ENCODE peak calls at places on chromosomes 16 and 17, in seven cellular contexts. X is stomach, R is brain microvascular endothelial cell, D is left ventricle myocardium inferior, Y is coronary artery, W is Panc1, N is PC-9. F is an unnamed sample.

GRCh38 chr16:84367750-84368320 is 503 bp upstream of the ATP2C2 start:
- DNase-seq in X (peak; percentile 44), R (no peak), D (no peak), Y (no peak), W (no peak), N (no peak), F (no peak)

GRCh38 chr17:44921122-44921882 is 6.0 kb upstream of the GFAP start:
- DNase-seq in X (no peak), R (no peak), D (peak; percentile 60), Y (no peak), W (no peak), N (no peak), F (no peak)

GRCh38 chr17:74149597-74150427 is 53.7 kb upstream of the RPL38 start:
- DNase-seq in X (no peak), R (no peak), D (no peak), Y (no peak), W (no peak), N (no peak), F (peak; percentile 21)

GRCh38 chr17:12024332-12024731 is 3.7 kb downstream of the MAP2K4 start:
- DNase-seq in X (no peak), R (no peak), D (no peak), Y (no peak), W (peak; percentile 59), N (no peak), F (no peak)

GRCh38 chr17:73533127-73533526 is 111.1 kb downstream of the SDK2 start:
- DNase-seq in X (no peak), R (no peak), D (peak; percentile 89), Y (no peak), W (no peak), N (no peak), F (no peak)

GRCh38 chr16:81261049-81261648 is 22.7 kb downstream of the BCO1 start:
- DNase-seq in X (peak; percentile 31), R (no peak), D (no peak), Y (no peak), W (peak; percentile 13), N (no peak), F (no peak)

GRCh38 chr17:65131244-65131643 is 5.9 kb upstream of the RGS9 start:
- DNase-seq in X (no peak), R (no peak), D (no peak), Y (no peak), W (no peak), N (no peak), F (no peak)

GRCh38 chr17:8435245-8436168 is at the start of gene NDEL1:
- DNase-seq in X (peak; percentile 99), R (peak; percentile 98), D (peak; percentile 99), Y (peak; percentile 99), W (peak; percentile 74), N (peak; percentile 99), F (peak; percentile 99)

GRCh38 chr16:89700649-89701424 is 668 bp downstream of the SPATA2L start:
- DNase-seq in X (peak; percentile 76), R (no peak), D (no peak), Y (no peak), W (no peak), N (peak; percentile 66), F (no peak)

GRCh38 chr16:62033065-62033464 is 3.2 kb downstream of the CDH8 start:
- DNase-seq in X (no peak), R (no peak), D (no peak), Y (no peak), W (no peak), N (no peak), F (no peak)

GRCh38 chr17:45877467-45877866 is 16.9 kb upstream of the MAPT start:
- DNase-seq in X (no peak), R (no peak), D (no peak), Y (no peak), W (no peak), N (no peak), F (no peak)

GRCh38 chr17:44931376-44931775 is 16.1 kb upstream of the GFAP start:
- DNase-seq in X (no peak), R (no peak), D (peak; percentile 1), Y (no peak), W (no peak), N (no peak), F (no peak)

GRCh38 chr16:85639529-85640253 is 26.6 kb downstream of the GSE1 start:
- DNase-seq in X (peak; percentile 78), R (no peak), D (peak; percentile 79), Y (no peak), W (no peak), N (no peak), F (no peak)

GRCh38 chr16:29820271-29820701 is at the start of gene MVP:
- DNase-seq in X (peak; percentile 78), R (peak; percentile 32), D (peak; percentile 67), Y (peak; percentile 82), W (no peak), N (peak; percentile 69), F (no peak)

GRCh38 chr17:17188586-17188985 is 17.5 kb downstream of the PLD6 start:
- DNase-seq in X (no peak), R (no peak), D (no peak), Y (no peak), W (no peak), N (no peak), F (no peak)

GRCh38 chr16:22784690-22785214 is 29.2 kb upstream of the HS3ST2 start:
- DNase-seq in X (no peak), R (no peak), D (no peak), Y (no peak), W (no peak), N (no peak), F (no peak)

GRCh38 chr17:82152114-82152513 is 54.1 kb upstream of the FASN start:
- DNase-seq in X (no peak), R (no peak), D (no peak), Y (no peak), W (no peak), N (no peak), F (no peak)

GRCh38 chr17:16121915-16122314 is 93.4 kb downstream of the NCOR1 start:
- DNase-seq in X (no peak), R (no peak), D (no peak), Y (no peak), W (no peak), N (no peak), F (no peak)

GRCh38 chr17:17435323-17435722 is 41.5 kb upstream of the MED9 start:
- DNase-seq in X (no peak), R (peak; percentile 67), D (no peak), Y (no peak), W (no peak), N (no peak), F (no peak)

GRCh38 chr17:16945513-16946201 is 26.3 kb downstream of the TNFRSF13B start:
- DNase-seq in X (peak; percentile 20), R (no peak), D (no peak), Y (no peak), W (no peak), N (no peak), F (no peak)

GRCh38 chr16:83954577-83955016 is 1.6 kb downstream of the OSGIN1 start:
- DNase-seq in X (peak; percentile 56), R (peak; percentile 64), D (peak; percentile 41), Y (peak; percentile 82), W (no peak), N (peak; percentile 61), F (no peak)

GRCh38 chr17:17398928-17399926 is 77.6 kb upstream of the MED9 start:
- DNase-seq in X (no peak), R (no peak), D (no peak), Y (no peak), W (no peak), N (no peak), F (no peak)

GRCh38 chr16:27579086-27579980 is 29.4 kb downstream of the KATNIP start:
- DNase-seq in X (no peak), R (no peak), D (no peak), Y (no peak), W (no peak), N (peak; percentile 14), F (no peak)

GRCh38 chr17:6070280-6070894 is at the start of gene WSCD1:
- DNase-seq in X (peak; percentile 45), R (no peak), D (no peak), Y (no peak), W (no peak), N (no peak), F (no peak)

GRCh38 chr16:2428051-2428786 is 1.0 kb upstream of the CCNF start:
- DNase-seq in X (peak; percentile 40), R (no peak), D (no peak), Y (no peak), W (no peak), N (peak; percentile 63), F (no peak)
- TF ChIP-seq CTCF in X (no peak), R (peak; percentile 51), D (peak; percentile 47), Y (no peak), W (peak; percentile 41), N (peak; percentile 49), F (peak; percentile 32)

DNA sequence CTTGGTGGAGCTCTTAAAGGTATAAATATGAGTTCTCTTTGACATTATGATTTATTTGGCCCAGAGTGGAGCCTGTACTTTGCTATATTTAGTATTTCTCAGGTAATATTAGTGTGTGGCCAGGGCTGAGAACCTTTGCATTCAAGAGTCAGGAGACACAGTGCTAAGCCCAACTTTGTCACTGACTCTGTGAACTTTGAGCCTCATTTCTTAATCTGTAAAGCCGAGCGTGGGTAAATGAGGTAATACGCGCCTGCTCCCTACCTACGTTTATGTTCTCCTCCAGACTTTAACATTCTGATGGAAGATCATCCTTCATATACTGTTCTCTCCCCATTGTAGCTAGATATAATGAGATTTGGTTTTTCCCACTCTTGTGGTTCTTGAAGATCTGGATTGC is 10.5 kb downstream of the AP2B1 start:
- DNase-seq in X (no peak), R (no peak), D (no peak), Y (no peak), W (no peak), N (no peak), F (no peak)
- H3K27ac ChIP-seq in X (no peak overlapping the region), R (no peak overlapping the region), D (no peak overlapping the region), Y (no peak overlapping the region), W (no peak overlapping the region), N (no peak overlapping the region), F (no peak overlapping the region)

GRCh38 chr16:24539850-24540484 is 601 bp downstream of the RBBP6 start:
- DNase-seq in X (peak; percentile 67), R (no peak), D (peak; percentile 64), Y (no peak), W (no peak), N (peak; percentile 47), F (no peak)
- TF ChIP-seq CTCF in X (no peak), R (no peak), D (no peak), Y (no peak), W (no peak), N (no peak), F (no peak)

DNA sequence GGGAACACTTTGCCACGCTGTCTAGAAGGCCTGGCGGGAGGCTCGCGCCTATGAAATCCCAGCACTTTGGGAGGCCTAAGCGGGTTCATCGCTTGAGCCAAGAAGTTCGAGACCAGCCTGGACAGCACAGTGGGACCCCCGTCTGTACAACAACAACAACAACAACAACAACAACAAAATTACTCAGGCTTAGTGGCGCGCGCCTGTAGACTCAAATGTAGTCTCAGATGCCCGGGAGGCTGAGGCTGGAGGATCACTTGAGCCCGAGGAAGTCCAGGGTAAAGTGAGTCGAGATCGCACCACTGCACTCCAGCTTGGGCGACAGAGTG is 297 bp upstream of the SLFN13 start:
- DNase-seq in X (no peak), R (no peak), D (no peak), Y (no peak), W (no peak), N (no peak), F (no peak)
- H3K27ac ChIP-seq in X (peak overlapping the region; percentile 80), R (no peak overlapping the region), D (peak overlapping the region; percentile 72), Y (no peak overlapping the region), W (peak overlapping the region; percentile 82), N (no peak overlapping the region), F (peak overlapping the region; percentile 69)